ENCODE peak calls at places on chromosome 20, in six cellular contexts. Y, P, Z, Q, H and T are unnamed samples.

GRCh38 chr20:23659989-23660837 is 22.5 kb upstream of the CST3 start:
- DNase-seq in Y (peak), P (no peak), Z (no peak), Q (no peak), H (no peak), T (no peak)

GRCh38 chr20:62901891-62902290 is 24.4 kb downstream of the DIDO1 start:
- DNase-seq in Y (no peak), P (no peak), Z (no peak), Q (no peak), H (no peak), T (no peak)

GRCh38 chr20:10419550-10420133 is 14.4 kb downstream of the MKKS start:
- DNase-seq in Y (peak), P (no peak), Z (peak), Q (no peak), H (no peak), T (no peak)

GRCh38 chr20:23200914-23201313 is 114.8 kb upstream of the CD93 start:
- DNase-seq in Y (peak), P (peak), Z (peak), Q (peak), H (no peak), T (no peak)

GRCh38 chr20:9241721-9242427 is 173.0 kb downstream of the PLCB4 start:
- DNase-seq in Y (peak), P (no peak), Z (no peak), Q (no peak), H (no peak), T (no peak)

GRCh38 chr20:25005220-25005619 is 12.7 kb upstream of the APMAP start:
- DNase-seq in Y (peak), P (peak), Z (no peak), Q (no peak), H (no peak), T (no peak)

GRCh38 chr20:59777814-59778575 is 155.4 kb downstream of the SYCP2 start:
- DNase-seq in Y (no peak), P (peak), Z (no peak), Q (no peak), H (no peak), T (no peak)

GRCh38 chr20:54103067-54103761 is 32.8 kb upstream of the BCAS1 start:
- DNase-seq in Y (peak), P (peak), Z (peak), Q (peak), H (peak), T (peak)

GRCh38 chr20:15703171-15703911 is 869.9 kb downstream of the KIF16B start:
- DNase-seq in Y (peak), P (no peak), Z (no peak), Q (no peak), H (no peak), T (no peak)

GRCh38 chr20:20593447-20594170 is 118.8 kb downstream of the RALGAPA2 start:
- DNase-seq in Y (peak), P (peak), Z (peak), Q (peak), H (peak), T (peak)

GRCh38 chr20:24782221-24782620 is 166.8 kb upstream of the CST7 start:
- DNase-seq in Y (no peak), P (no peak), Z (no peak), Q (no peak), H (no peak), T (no peak)

GRCh38 chr20:44134897-44135810 is 51.8 kb downstream of the JPH2 start:
- DNase-seq in Y (no peak), P (no peak), Z (no peak), Q (no peak), H (no peak), T (no peak)

GRCh38 chr20:20820104-20820503 is 107.7 kb upstream of the RALGAPA2 start:
- DNase-seq in Y (no peak), P (peak), Z (peak), Q (peak), H (no peak), T (no peak)

GRCh38 chr20:42775866-42776265 is 413.8 kb downstream of the PTPRT start:
- DNase-seq in Y (no peak), P (no peak), Z (peak), Q (no peak), H (no peak), T (no peak)

GRCh38 chr20:16505894-16506293 is 67.4 kb downstream of the KIF16B start:
- DNase-seq in Y (no peak), P (no peak), Z (no peak), Q (no peak), H (no peak), T (no peak)

GRCh38 chr20:36360429-36360828 is 54.3 kb downstream of the DLGAP4 start:
- DNase-seq in Y (no peak), P (no peak), Z (no peak), Q (no peak), H (no peak), T (no peak)

GRCh38 chr20:61253264-61253639 is 1.2 kb downstream of the CDH4 start:
- DNase-seq in Y (peak), P (peak), Z (peak), Q (peak), H (peak), T (peak)

GRCh38 chr20:20204326-20204725 is 152.0 kb downstream of the CFAP61 start:
- DNase-seq in Y (no peak), P (no peak), Z (no peak), Q (no peak), H (no peak), T (no peak)

GRCh38 chr20:3858689-3859088 is 12.1 kb downstream of the MAVS start:
- DNase-seq in Y (no peak), P (no peak), Z (no peak), Q (no peak), H (no peak), T (no peak)

GRCh38 chr20:15332711-15333160 is 995.3 kb upstream of the FLRT3 start:
- DNase-seq in Y (no peak), P (no peak), Z (no peak), Q (no peak), H (no peak), T (no peak)

GRCh38 chr20:4797275-4797674 is 75.6 kb downstream of the PRND start:
- DNase-seq in Y (peak), P (no peak), Z (no peak), Q (no peak), H (no peak), T (no peak)

GRCh38 chr20:36155991-36156390 is 1.5 kb downstream of the EPB41L1 start:
- DNase-seq in Y (no peak), P (no peak), Z (no peak), Q (no peak), H (no peak), T (no peak)

GRCh38 chr20:64065062-64065972 is 2.3 kb downstream of the TCEA2 start:
- DNase-seq in Y (no peak), P (no peak), Z (no peak), Q (no peak), H (no peak), T (no peak)

GRCh38 chr20:64062276-64062595 is 762 bp upstream of the TCEA2 start:
- DNase-seq in Y (no peak), P (no peak), Z (no peak), Q (no peak), H (no peak), T (no peak)

GRCh38 chr20:64064145-64064698 is 1.2 kb downstream of the TCEA2 start:
- DNase-seq in Y (peak), P (no peak), Z (no peak), Q (no peak), H (no peak), T (peak)

GRCh38 chr20:64063389-64064144 is 569 bp downstream of the TCEA2 start:
- DNase-seq in Y (no peak), P (no peak), Z (no peak), Q (no peak), H (no peak), T (no peak)

DNA sequence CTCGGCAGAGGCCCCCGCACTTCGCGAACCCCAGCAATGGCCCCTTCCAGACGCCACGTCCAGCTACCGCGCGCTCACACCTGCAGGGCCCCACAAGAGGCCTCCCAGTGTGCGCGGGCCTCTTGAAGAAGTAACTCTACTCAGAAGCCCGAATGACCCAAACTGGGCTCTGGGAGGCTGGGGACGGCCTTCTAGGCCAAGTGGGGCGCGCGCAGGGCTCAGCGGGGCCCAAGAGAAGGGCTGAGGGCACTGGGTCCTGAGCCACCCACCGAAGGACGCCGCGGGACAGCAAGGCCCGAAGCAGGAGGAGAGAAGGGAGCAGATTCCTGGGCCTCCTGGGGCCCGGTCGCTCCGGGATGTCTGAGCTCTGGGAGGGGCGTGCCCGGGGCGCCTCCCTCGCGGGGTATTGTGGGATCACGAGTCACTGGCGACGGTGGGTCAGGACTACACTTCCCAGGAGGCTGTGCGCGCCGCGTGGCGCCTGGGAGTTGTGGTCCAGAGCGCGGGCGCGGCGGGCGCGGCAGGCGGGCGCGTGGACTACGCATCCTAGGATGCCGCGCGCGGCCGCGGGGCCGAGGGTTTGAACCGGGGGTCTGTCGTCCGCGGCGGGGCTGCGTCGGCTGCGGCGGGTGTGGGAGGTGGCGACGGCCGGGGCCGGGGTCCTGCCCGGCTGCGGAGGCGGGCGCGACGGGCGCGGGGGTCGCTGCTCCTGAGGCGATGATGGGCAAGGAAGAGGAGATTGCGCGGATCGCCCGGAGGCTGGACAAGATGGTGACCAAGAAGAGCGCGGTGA is at the start of gene TCEA2:
- DNase-seq in Y (peak), P (peak), Z (peak), Q (peak), H (peak), T (peak)
- H2BK5ac ChIP-seq in Y (peak), P (no peak), Z (no peak), Q (no peak), H (peak), T (peak)

DNA sequence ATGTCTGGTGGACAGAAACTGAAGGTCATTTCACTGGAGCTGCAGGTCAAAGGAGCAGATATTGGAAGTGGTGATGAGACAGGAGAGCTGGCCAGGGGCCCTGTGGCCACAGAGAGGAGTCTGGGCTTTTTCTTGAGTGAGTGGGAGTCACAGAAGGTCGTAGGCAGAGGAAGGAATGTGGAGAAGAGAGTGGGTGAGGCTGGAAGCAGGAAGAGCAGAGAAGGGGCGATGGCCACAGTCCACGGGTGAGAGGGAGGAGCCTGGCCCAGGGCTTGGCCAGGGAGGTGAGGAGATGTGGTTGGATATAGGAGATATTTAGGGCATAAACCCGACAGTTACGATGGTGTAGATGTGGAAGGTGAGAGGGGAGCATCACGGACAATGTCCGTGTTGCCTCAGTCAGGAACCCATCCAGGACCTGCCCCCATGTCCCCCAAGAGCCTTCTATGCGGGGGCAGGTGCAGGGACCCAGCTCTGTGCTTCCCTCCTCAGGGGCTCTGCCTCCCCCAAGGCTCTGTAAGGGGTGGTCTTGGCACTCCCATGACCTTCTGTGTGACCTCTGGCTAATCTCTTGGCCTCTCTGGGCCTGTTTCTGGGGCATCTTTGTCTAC is 150.5 kb upstream of the PTPN1 start:
- DNase-seq in Y (no peak), P (no peak), Z (no peak), Q (no peak), H (no peak), T (no peak)
- H2BK5ac ChIP-seq in Y (no peak), P (no peak), Z (no peak), Q (no peak), H (no peak), T (no peak)

DNA sequence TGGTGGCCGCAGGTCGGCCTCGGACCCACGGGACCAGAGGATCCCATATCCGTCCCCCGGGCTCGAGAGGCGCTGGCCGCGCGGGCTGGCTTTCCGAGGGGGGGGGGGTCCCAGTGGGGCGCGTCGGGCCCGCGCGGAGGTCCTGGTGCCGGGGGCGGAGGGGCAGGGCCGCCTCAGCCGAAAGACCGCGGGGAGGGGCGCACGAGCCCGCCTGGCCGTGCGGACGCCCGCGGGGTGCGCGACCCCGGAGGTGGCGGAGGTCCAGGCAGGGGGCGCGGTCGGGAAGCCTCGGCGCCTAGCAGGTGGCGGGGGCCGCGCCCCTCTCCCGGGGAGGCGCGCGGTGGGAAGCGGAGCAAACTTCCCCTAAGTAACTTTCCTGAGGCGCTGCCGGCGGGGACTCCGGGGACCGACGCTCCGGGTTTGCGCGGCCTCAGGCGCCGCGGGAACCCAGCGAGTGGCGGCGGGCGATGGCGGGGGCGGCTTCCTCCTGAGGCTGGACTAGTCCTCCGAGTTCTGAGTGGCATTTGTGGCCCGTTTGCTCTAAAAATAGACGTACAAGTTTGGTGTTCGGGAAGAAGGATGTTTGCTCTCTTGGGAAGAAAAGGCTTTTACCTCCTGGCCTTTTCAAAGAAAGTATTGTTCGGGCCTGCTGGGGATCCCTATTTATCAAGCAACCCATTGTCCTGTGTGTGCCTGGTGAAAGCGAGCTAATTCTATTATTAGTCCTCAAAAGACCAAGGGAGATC is 26.4 kb upstream of the BTBD3 start:
- DNase-seq in Y (peak), P (peak), Z (peak), Q (peak), H (peak), T (peak)
- H2BK5ac ChIP-seq in Y (peak), P (no peak), Z (no peak), Q (no peak), H (peak), T (peak)

GRCh38 chr20:57694481-57694880 is 15.3 kb downstream of the PMEPA1 start:
- DNase-seq in Y (no peak), P (no peak), Z (no peak), Q (no peak), H (no peak), T (no peak)

GRCh38 chr20:57695012-57695411 is 14.8 kb downstream of the PMEPA1 start:
- DNase-seq in Y (no peak), P (no peak), Z (no peak), Q (no peak), H (no peak), T (no peak)

GRCh38 chr20:57693002-57693582 is 16.7 kb downstream of the PMEPA1 start:
- DNase-seq in Y (no peak), P (peak), Z (peak), Q (peak), H (no peak), T (no peak)

GRCh38 chr20:57692393-57692792 is 17.4 kb downstream of the PMEPA1 start:
- DNase-seq in Y (no peak), P (no peak), Z (no peak), Q (no peak), H (no peak), T (no peak)

DNA sequence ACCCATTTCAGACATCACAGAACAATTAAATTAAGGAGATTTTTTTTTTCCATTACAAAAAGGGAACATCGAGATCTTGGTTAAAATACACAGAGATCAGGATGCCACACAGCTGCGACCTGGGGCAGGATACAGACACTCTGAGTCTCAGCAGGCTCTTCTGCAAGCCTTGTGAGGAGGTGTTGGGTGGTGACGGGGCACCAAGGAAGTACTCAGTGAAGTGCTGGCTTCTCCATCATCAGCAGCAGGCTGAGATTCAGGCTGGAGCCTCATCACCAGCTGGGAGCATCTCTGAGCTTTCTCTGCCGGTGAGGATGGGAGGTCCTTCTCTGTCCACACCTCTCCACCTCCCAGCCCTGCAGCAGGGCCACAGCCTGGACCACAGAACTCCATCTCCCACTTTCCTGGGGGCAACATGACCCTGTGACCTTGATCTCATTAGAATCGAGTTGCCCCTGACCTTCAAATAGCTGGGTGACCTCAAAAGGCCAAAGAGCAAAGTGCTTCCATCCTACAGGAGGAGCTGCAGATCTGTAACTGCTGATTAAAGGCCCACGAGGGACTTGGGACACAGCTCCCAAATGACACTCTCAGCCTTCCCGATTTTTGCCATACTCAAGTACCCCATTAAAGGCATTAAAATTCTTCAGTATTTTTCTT is 16.0 kb downstream of the PMEPA1 start:
- DNase-seq in Y (no peak), P (no peak), Z (no peak), Q (no peak), H (no peak), T (no peak)
- H2BK5ac ChIP-seq in Y (no peak), P (no peak), Z (no peak), Q (no peak), H (no peak), T (no peak)

DNA sequence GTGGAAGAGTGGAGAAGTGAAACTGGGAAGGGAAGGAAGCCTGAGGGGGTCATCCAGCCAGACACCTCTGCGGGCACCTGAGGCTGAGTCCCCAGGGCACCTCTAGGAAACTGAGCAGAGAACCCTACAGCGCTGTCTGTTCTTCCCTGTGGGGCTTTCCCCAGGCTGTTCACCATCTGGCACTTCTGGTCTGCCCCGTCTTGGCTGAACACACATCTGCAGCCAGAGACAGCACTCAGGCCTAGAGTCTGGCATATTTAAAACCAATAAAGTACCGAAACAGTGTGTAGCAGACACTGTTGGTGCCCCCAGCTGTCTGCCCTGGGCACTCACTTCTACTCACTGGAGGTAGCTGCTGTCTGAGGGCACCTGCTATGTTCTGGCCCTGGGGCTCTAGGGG is 9.4 kb upstream of the ARFGEF2 start:
- DNase-seq in Y (no peak), P (no peak), Z (no peak), Q (no peak), H (no peak), T (no peak)
- H2BK5ac ChIP-seq in Y (no peak), P (no peak), Z (no peak), Q (no peak), H (no peak), T (no peak)

GRCh38 chr20:38446441-38447209 is 11.5 kb upstream of the SNHG17 start:
- DNase-seq in Y (peak), P (peak), Z (peak), Q (peak), H (peak), T (peak)

GRCh38 chr20:38447931-38448675 is 13.0 kb upstream of the SNHG17 start:
- DNase-seq in Y (no peak), P (no peak), Z (peak), Q (no peak), H (no peak), T (no peak)

GRCh38 chr20:38445901-38446425 is 10.8 kb upstream of the SNHG17 start:
- DNase-seq in Y (no peak), P (no peak), Z (no peak), Q (no peak), H (no peak), T (no peak)

GRCh38 chr20:38449046-38449445 is 13.9 kb upstream of the SNHG17 start:
- DNase-seq in Y (no peak), P (no peak), Z (no peak), Q (no peak), H (no peak), T (no peak)

DNA sequence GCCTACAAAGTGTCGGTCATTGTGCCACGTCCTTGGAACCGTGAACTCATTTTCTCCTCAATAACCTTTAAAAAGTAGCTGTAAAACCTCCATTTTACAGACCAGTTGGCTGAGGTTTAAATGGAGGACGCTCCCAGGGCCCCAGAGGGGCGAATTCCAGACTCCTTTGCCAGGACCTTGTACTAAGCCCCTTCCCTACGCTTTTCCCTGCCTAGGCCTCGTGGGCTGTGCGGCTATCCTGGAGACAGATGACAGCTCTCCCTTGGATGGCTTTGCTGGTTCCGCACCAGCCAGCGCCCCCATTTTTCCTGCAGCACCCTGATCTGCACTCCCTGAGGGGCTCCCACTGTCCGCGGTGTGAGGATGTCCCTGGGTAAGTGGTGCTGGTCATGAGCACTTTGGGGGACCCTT is 12.1 kb upstream of the SNHG17 start:
- DNase-seq in Y (no peak), P (no peak), Z (no peak), Q (no peak), H (no peak), T (no peak)
- H2BK5ac ChIP-seq in Y (no peak), P (no peak), Z (no peak), Q (no peak), H (no peak), T (no peak)